ENCODE peak calls at places on chromosomes 16 and 17, in nine cellular contexts. D is CD4-positive, alpha-beta T cell; I is AG04450; M is HAP-1; G is colonic mucosa; U is heart left ventricle; R is uterus; H is mammary epithelial cell; Q is A673. C is an unnamed sample.

GRCh38 chr16:58732545-58733247 is 1.4 kb downstream of the GOT2 start:
- DNase-seq in D (no peak), M (no peak), G (no peak), R (no peak), Q (no peak), I (no peak), U (no peak), H (peak; percentile 74), C (no peak)

GRCh38 chr17:66540131-66540781 is 237.8 kb downstream of the PRKCA start:
- DNase-seq in M (no peak), D (no peak), R (peak; percentile 63), G (no peak), Q (no peak), I (peak; percentile 62), H (peak; percentile 92), U (peak; percentile 61), C (peak; percentile 73)

GRCh38 chr16:66988197-66988788 is at the start of gene CES4A:
- DNase-seq in I (peak; percentile 53), D (no peak), H (peak; percentile 78), Q (no peak), M (no peak), R (no peak), G (no peak), U (no peak), C (no peak)

GRCh38 chr16:21990381-21990944 is 10.5 kb downstream of the PDZD9 start:
- DNase-seq in U (no peak), Q (no peak), H (no peak), M (no peak), D (no peak), G (no peak), R (no peak), I (no peak), C (no peak)

GRCh38 chr17:38444151-38444550 is 15.9 kb downstream of the ARHGAP23 start:
- DNase-seq in R (peak; percentile 72), G (peak; percentile 47), H (peak; percentile 54), M (peak; percentile 51), D (peak; percentile 48), U (peak; percentile 83), I (no peak), Q (peak; percentile 67), C (peak; percentile 90)

GRCh38 chr16:5642470-5642869 is 544.9 kb upstream of the EEF2KMT start:
- DNase-seq in H (no peak), U (no peak), M (no peak), D (no peak), G (no peak), I (no peak), R (no peak), Q (no peak), C (peak; percentile 46)

GRCh38 chr17:17959520-17960361 is 12.5 kb downstream of the TOM1L2 start:
- DNase-seq in U (no peak), R (no peak), Q (no peak), G (no peak), I (no peak), M (no peak), D (no peak), H (no peak), C (no peak)

GRCh38 chr16:50004239-50004638 is 20.8 kb upstream of the CNEP1R1 start:
- DNase-seq in H (no peak), R (no peak), I (no peak), U (no peak), Q (no peak), G (no peak), D (no peak), M (no peak), C (no peak)

GRCh38 chr17:69314246-69315030 is 12.5 kb downstream of the ABCA5 start:
- DNase-seq in I (no peak), Q (no peak), U (no peak), H (no peak), D (no peak), G (no peak), R (no peak), M (no peak), C (no peak)

GRCh38 chr16:88601313-88602036 is 31.3 kb downstream of the ZC3H18 start:
- DNase-seq in I (no peak), D (no peak), M (no peak), R (no peak), Q (no peak), H (no peak), U (peak; percentile 6), G (no peak), C (no peak)

GRCh38 chr17:70161519-70161918 is 7.8 kb upstream of the KCNJ2 start:
- DNase-seq in I (no peak), M (no peak), H (no peak), U (no peak), G (no peak), R (no peak), Q (no peak), D (no peak), C (no peak)

GRCh38 chr16:25065899-25066298 is 45.6 kb upstream of the LCMT1 start:
- DNase-seq in D (no peak), M (no peak), G (no peak), Q (no peak), U (no peak), H (no peak), I (no peak), R (no peak), C (no peak)

GRCh38 chr17:39737761-39738567 is at the start of gene GRB7:
- DNase-seq in I (no peak), G (peak; percentile 93), H (peak; percentile 71), D (no peak), R (peak; percentile 37), M (no peak), Q (no peak), U (no peak), C (peak; percentile 90)

GRCh38 chr16:56670640-56670934 is 973 bp downstream of the MT1H start:
- DNase-seq in U (no peak), M (no peak), R (no peak), D (no peak), Q (no peak), I (no peak), H (no peak), G (no peak), C (no peak)

GRCh38 chr16:56671706-56672105 is 2.1 kb downstream of the MT1H start:
- DNase-seq in G (no peak), H (no peak), R (no peak), M (no peak), U (no peak), D (no peak), Q (no peak), I (no peak), C (no peak)

GRCh38 chr16:56667581-56668571 is at the start of gene MT1G:
- DNase-seq in H (no peak), G (peak; percentile 80), D (no peak), R (no peak), I (no peak), M (no peak), U (peak; percentile 56), Q (peak; percentile 63), C (peak; percentile 40)

GRCh38 chr16:56669005-56669839 is at the start of gene MT1H:
- DNase-seq in H (no peak), G (peak; percentile 50), R (no peak), U (no peak), M (no peak), Q (no peak), I (no peak), D (no peak), C (no peak)

DNA sequence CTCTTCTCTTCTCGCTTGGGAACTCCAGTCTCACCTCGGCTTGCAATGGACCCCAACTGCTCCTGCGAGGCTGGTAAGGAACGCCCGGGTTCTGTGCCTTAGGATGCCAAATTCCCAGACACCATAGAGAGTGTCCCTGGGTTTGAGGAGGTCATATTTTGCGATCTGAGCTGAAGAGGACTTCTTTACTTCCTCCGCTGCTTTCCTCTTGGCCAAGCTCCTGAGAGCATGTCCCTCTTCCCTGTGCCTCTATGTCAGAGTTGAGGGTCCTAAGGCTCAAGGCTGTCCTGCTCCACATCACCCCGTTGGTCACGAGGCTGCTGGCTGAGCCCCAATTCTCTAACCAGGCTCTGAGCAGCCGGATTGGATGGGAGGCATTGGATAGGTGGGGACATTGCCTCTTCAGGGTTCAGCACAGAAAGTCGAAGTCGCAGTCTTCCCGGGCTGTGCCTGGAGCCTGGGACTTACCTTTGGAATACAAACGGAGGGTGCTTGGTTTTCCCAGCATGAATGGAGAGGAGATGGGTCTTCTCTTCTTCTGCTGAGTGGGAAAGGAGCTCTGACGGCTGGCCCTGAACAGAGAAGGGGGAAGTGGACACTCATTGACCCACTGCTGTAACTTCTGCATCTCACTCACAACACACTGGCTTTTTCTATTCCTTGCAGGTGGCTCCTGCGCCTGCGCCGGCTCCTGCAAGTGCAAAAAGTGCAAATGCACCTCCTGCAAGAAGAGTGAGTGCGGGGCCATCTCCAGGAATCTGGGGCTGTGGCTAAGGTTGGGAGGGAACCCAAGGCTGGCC is 426 bp downstream of the MT1H start:
- DNase-seq in U (no peak), M (no peak), Q (no peak), H (no peak), R (no peak), G (no peak), D (no peak), I (no peak), C (no peak)
- H3K27me3 ChIP-seq in U (peaks cover 41% of the 10 kb centered on the region), M (no peaks in the 10 kb centered on the region), Q (peaks cover 32% of the 10 kb centered on the region), H (peaks cover 2% of the 10 kb centered on the region), R (peaks cover 11% of the 10 kb centered on the region), G (peaks cover 24% of the 10 kb centered on the region), D (peaks cover 59% of the 10 kb centered on the region), I (peaks cover 58% of the 10 kb centered on the region), C (no peaks in the 10 kb centered on the region)

GRCh38 chr17:22454070-22454999 is 762.0 kb downstream of the KCNJ18 start:
- DNase-seq in Q (no peak), R (no peak), I (no peak), M (no peak), D (no peak), H (no peak), U (no peak), G (no peak), C (peak; percentile 79)
- H3K9me3 ChIP-seq in Q (peaks cover 11% of the 10 kb centered on the region), R (no peaks in the 10 kb centered on the region), I (peaks cover 24% of the 10 kb centered on the region), M (no peaks in the 10 kb centered on the region), D (peaks cover 11% of the 10 kb centered on the region), H (peaks cover 14% of the 10 kb centered on the region), U (no peaks in the 10 kb centered on the region), G (no peaks in the 10 kb centered on the region), C (peaks cover 20% of the 10 kb centered on the region)

DNA sequence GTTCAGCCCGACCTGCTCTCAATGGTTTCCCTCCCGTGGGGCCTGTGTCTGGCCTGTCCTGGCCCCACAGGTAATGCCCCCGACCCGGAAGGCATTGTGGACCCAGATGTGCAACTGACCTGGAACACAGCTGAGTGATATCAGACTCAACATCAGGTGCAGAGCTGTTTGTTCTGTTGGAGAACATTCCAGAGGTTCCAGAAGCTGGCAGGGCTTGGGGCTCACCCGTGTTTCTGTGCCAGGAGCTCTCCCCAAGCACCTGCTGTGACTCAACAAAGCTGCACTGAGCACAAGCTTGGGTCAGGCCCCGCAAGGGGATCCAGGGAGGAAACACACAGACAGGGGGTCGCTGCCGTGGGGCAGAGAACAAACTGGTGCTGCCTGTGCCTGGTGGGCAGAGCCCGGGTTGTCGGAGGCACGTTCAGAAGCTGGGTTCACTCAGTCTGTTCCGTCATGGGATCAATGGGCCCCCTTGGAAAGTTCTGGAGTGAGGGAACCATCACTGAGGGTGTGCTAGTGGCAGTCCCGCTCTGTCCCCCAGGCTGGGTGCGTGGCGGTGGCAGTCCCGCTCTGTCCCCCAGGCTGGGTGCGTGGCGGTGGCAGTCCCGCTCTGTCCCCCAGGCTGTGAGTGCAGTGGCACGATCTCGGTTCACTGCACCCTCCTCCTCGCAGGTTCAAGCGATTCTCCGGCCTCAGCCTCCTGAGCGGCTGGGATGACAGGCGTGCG is 22.1 kb downstream of the HS3ST6 start:
- DNase-seq in R (no peak), H (no peak), G (no peak), U (no peak), D (no peak), I (no peak), Q (no peak), M (no peak), C (no peak)
- H3K27me3 ChIP-seq in R (no peaks in the 10 kb centered on the region), H (no peaks in the 10 kb centered on the region), G (no peaks in the 10 kb centered on the region), U (peaks cover 8% of the 10 kb centered on the region), D (peaks cover 3% of the 10 kb centered on the region), I (peaks cover 10% of the 10 kb centered on the region), Q (peaks cover 5% of the 10 kb centered on the region), M (peaks cover 6% of the 10 kb centered on the region), C (no peaks in the 10 kb centered on the region)

GRCh38 chr16:64730261-64730660 is 391.6 kb downstream of the CDH11 start:
- DNase-seq in G (no peak), U (no peak), R (no peak), M (no peak), H (no peak), D (no peak), Q (no peak), I (no peak), C (no peak)
- H3K9me3 ChIP-seq in G (no peaks in the 10 kb centered on the region), U (no peaks in the 10 kb centered on the region), R (no peaks in the 10 kb centered on the region), M (no peaks in the 10 kb centered on the region), H (no peaks in the 10 kb centered on the region), D (no peaks in the 10 kb centered on the region), Q (no peaks in the 10 kb centered on the region), I (no peaks in the 10 kb centered on the region), C (no peaks in the 10 kb centered on the region)

C was measured in upper lobe of left lung.